ENCODE peak calls at places on chromosome 15, in four cellular contexts. Y is HepG2, U is stomach, T is pancreas. J is an unnamed sample.

GRCh38 chr15:92056875-92057274 is 203.4 kb downstream of the SLCO3A1 start:
- DNase-seq in U (no peak), Y (no peak), T (peak; percentile 46), J (no peak)

GRCh38 chr15:62834686-62835279 is 207.8 kb upstream of the TPM1 start:
- DNase-seq in T (no peak), Y (no peak), U (no peak), J (no peak)

GRCh38 chr15:29107291-29107890 is 162.2 kb downstream of the NSMCE3 start:
- DNase-seq in T (no peak), Y (no peak), U (no peak), J (no peak)

GRCh38 chr15:67331676-67332075 is 77.1 kb downstream of the IQCH start:
- DNase-seq in U (no peak), Y (no peak), T (no peak), J (no peak)

GRCh38 chr15:94259863-94260262 is 28.5 kb downstream of the MCTP2 start:
- DNase-seq in U (no peak), T (no peak), Y (no peak), J (no peak)

GRCh38 chr15:88704791-88705768 is 66.3 kb downstream of the ISG20 start:
- DNase-seq in T (peak; percentile 50), Y (no peak), U (peak; percentile 41), J (peak; percentile 70)

GRCh38 chr15:80495406-80495942 is 91.3 kb downstream of the ARNT2 start:
- DNase-seq in Y (peak; percentile 15), U (no peak), T (no peak), J (no peak)

GRCh38 chr15:70023064-70023768 is 74.5 kb downstream of the TLE3 start:
- DNase-seq in T (no peak), Y (no peak), U (no peak), J (peak; percentile 35)

GRCh38 chr15:38474155-38474757 is 20.3 kb downstream of the FAM98B start:
- DNase-seq in U (no peak), T (no peak), Y (peak; percentile 63), J (peak; percentile 49)

GRCh38 chr15:69812881-69813280 is 284.8 kb downstream of the TLE3 start:
- DNase-seq in Y (no peak), T (no peak), U (peak; percentile 33), J (peak; percentile 93)

GRCh38 chr15:35910227-35910626 is 364.3 kb upstream of the DPH6 start:
- DNase-seq in Y (no peak), U (no peak), T (no peak), J (no peak)

GRCh38 chr15:58444658-58445332 is 13.0 kb downstream of the LIPC start:
- DNase-seq in U (no peak), Y (no peak), T (no peak), J (no peak)

GRCh38 chr15:89129123-89129815 is 41.0 kb downstream of the ABHD2 start:
- DNase-seq in Y (no peak), U (peak; percentile 63), T (no peak), J (peak; percentile 91)

GRCh38 chr15:69823223-69823907 is 274.4 kb downstream of the TLE3 start:
- DNase-seq in Y (no peak), T (no peak), U (no peak), J (no peak)

GRCh38 chr15:31782016-31782783 is 248.1 kb upstream of the CHRNA7 start:
- DNase-seq in U (no peak), Y (no peak), T (no peak), J (no peak)

GRCh38 chr15:101570238-101570637 is 80.7 kb upstream of the PCSK6 start:
- DNase-seq in U (no peak), T (no peak), Y (no peak), J (no peak)

GRCh38 chr15:61556037-61556648 is 327.0 kb upstream of the RORA start:
- DNase-seq in U (no peak), Y (peak; percentile 14), T (no peak), J (no peak)

GRCh38 chr15:77819271-77819806 is 186.6 kb upstream of the LINGO1 start:
- DNase-seq in U (no peak), T (no peak), Y (no peak), J (peak; percentile 66)

GRCh38 chr15:47409601-47410000 is 307.7 kb upstream of the SEMA6D start:
- DNase-seq in T (no peak), Y (no peak), U (no peak), J (no peak)

GRCh38 chr15:55289011-55289572 is 521 bp downstream of the RAB27A start:
- DNase-seq in Y (peak; percentile 21), T (peak; percentile 50), U (peak; percentile 47), J (peak; percentile 80)

GRCh38 chr15:75067123-75067854 is 43.9 kb downstream of the PPCDC start:
- DNase-seq in Y (no peak), U (no peak), T (peak; percentile 34), J (no peak)

GRCh38 chr15:51403072-51403878 is 61.8 kb downstream of the GLDN start:
- DNase-seq in Y (peak; percentile 15), U (no peak), T (no peak), J (peak; percentile 54)

GRCh38 chr15:47337106-47337505 is 380.2 kb upstream of the SEMA6D start:
- DNase-seq in Y (no peak), U (no peak), T (no peak), J (no peak)

GRCh38 chr15:60972866-60973265 is 256.2 kb downstream of the RORA start:
- DNase-seq in T (no peak), Y (no peak), U (no peak), J (no peak)

GRCh38 chr15:92471263-92471662 is 77.6 kb downstream of the ST8SIA2 start:
- DNase-seq in U (no peak), T (no peak), Y (no peak), J (no peak)

GRCh38 chr15:70714575-70714974 is 48.8 kb downstream of the UACA start:
- DNase-seq in Y (no peak), U (no peak), T (no peak), J (no peak)

GRCh38 chr15:91348812-91349500 is 248.9 kb downstream of the SV2B start:
- DNase-seq in T (no peak), U (no peak), Y (no peak), J (no peak)

GRCh38 chr15:57485869-57486268 is 105.8 kb upstream of the MYZAP start:
- DNase-seq in Y (peak; percentile 81), T (peak; percentile 68), U (peak; percentile 61), J (peak; percentile 89)

GRCh38 chr15:76576526-76577279 is 240.1 kb downstream of the ISL2 start:
- DNase-seq in T (peak; percentile 39), U (peak; percentile 90), Y (peak; percentile 75), J (no peak)

GRCh38 chr15:101437209-101437608 is 52.3 kb downstream of the PCSK6 start:
- DNase-seq in T (no peak), U (peak; percentile 23), Y (no peak), J (no peak)

GRCh38 chr15:92958105-92958504 is 58.0 kb downstream of the CHD2 start:
- DNase-seq in Y (no peak), T (no peak), U (no peak), J (no peak)

GRCh38 chr15:44698651-44699050 is 12.5 kb downstream of the PATL2 start:
- DNase-seq in Y (no peak), T (no peak), U (no peak), J (no peak)

GRCh38 chr15:75844629-75845390 is 1.6 kb downstream of the UBE2Q2 start:
- DNase-seq in U (no peak), Y (no peak), T (no peak), J (no peak)

GRCh38 chr15:101148166-101148880 is 103.5 kb downstream of the CHSY1 start:
- DNase-seq in T (no peak), U (no peak), Y (no peak), J (peak; percentile 36)

GRCh38 chr15:29962404-29962803 is 120.4 kb upstream of the GOLGA8J start:
- DNase-seq in Y (no peak), U (no peak), T (no peak), J (peak; percentile 52)

GRCh38 chr15:29736012-29736744 is 86.1 kb downstream of the TJP1 start:
- DNase-seq in T (no peak), U (no peak), Y (no peak), J (no peak)

GRCh38 chr15:39873978-39874377 is 46.1 kb downstream of the GPR176 start:
- DNase-seq in U (no peak), Y (no peak), T (no peak), J (no peak)
- H3K27ac ChIP-seq in U (no peak overlapping the region), Y (no peak overlapping the region), T (no peak overlapping the region), J (no peak overlapping the region)

GRCh38 chr15:90223441-90224165 is 10.1 kb downstream of the CIB1 start:
- DNase-seq in T (no peak), U (no peak), Y (no peak), J (no peak)

GRCh38 chr15:90222538-90222937 is 11.2 kb downstream of the CIB1 start:
- DNase-seq in T (no peak), Y (no peak), U (no peak), J (no peak)

GRCh38 chr15:90219421-90220141 is 14.2 kb downstream of the CIB1 start:
- DNase-seq in T (no peak), U (no peak), Y (no peak), J (peak; percentile 86)

GRCh38 chr15:90217671-90218394 is 15.9 kb downstream of the CIB1 start:
- DNase-seq in U (no peak), Y (no peak), T (no peak), J (no peak)

GRCh38 chr15:90221251-90221900 is 12.4 kb downstream of the CIB1 start:
- DNase-seq in T (peak; percentile 81), U (peak; percentile 81), Y (peak; percentile 67), J (peak; percentile 91)
- H3K27ac ChIP-seq in T (no peak overlapping the region), U (peak overlapping the region; percentile 58), Y (no peak overlapping the region), J (no peak overlapping the region)

GRCh38 chr15:98671060-98672008 is 23.0 kb downstream of the IGF1R start:
- DNase-seq in Y (peak; percentile 95), U (no peak), T (no peak), J (peak; percentile 75)
- H3K27ac ChIP-seq in Y (peak overlapping the region; percentile 92), U (peak overlapping the region; percentile 75), T (peak overlapping the region; percentile 33), J (peak overlapping the region; percentile 72)

GRCh38 chr15:37038036-37038715 is 62.2 kb downstream of the MEIS2 start:
- DNase-seq in Y (no peak), T (no peak), U (no peak), J (no peak)
- H3K27ac ChIP-seq in Y (no peak overlapping the region), T (no peak overlapping the region), U (no peak overlapping the region), J (peak overlapping the region; percentile 73)

GRCh38 chr15:63977102-63977501 is 69.2 kb downstream of the DAPK2 start:
- DNase-seq in Y (no peak), U (no peak), T (no peak), J (peak; percentile 24)

GRCh38 chr15:63981596-63982320 is 64.5 kb downstream of the DAPK2 start:
- DNase-seq in U (no peak), Y (no peak), T (no peak), J (no peak)

GRCh38 chr15:63982381-63982854 is 63.9 kb downstream of the DAPK2 start:
- DNase-seq in U (no peak), Y (no peak), T (no peak), J (no peak)

GRCh38 chr15:63979227-63979793 is 67.0 kb downstream of the DAPK2 start:
- DNase-seq in Y (no peak), U (no peak), T (no peak), J (peak; percentile 38)

GRCh38 chr15:63978511-63979226 is 67.6 kb downstream of the DAPK2 start:
- DNase-seq in T (no peak), U (no peak), Y (no peak), J (peak; percentile 42)
- H3K27ac ChIP-seq in T (no peak overlapping the region), U (no peak overlapping the region), Y (no peak overlapping the region), J (peak overlapping the region; percentile 42)